ENCODE peak calls at places on chromosomes 13 and 19, in eight cellular contexts. I is fibroblast of lung; X is upper lobe of right lung; O is IMR-90; H is lower lobe of right lung; L is A549; N is testis; W is CD8-positive, alpha-beta T cell. P is an unnamed sample.

GRCh38 chr13:49444517-49445395 is 682 bp downstream of the SETDB2 start:
- DNase-seq in N (peak; percentile 69), W (peak; percentile 19), H (no peak), O (peak; percentile 68), X (no peak), L (no peak), I (peak; percentile 69), P (peak; percentile 61)

GRCh38 chr13:109517516-109517915 is 268.9 kb downstream of the IRS2 start:
- DNase-seq in N (no peak), I (peak; percentile 15), H (no peak), O (no peak), X (no peak), W (no peak), L (no peak), P (no peak)

GRCh38 chr13:77740097-77740496 is 42.6 kb downstream of the SLAIN1 start:
- DNase-seq in O (no peak), H (no peak), X (no peak), W (no peak), L (no peak), I (no peak), N (no peak), P (no peak)

GRCh38 chr13:104143760-104144406 is 1077.7 kb upstream of the SLC10A2 start:
- DNase-seq in W (no peak), N (no peak), L (no peak), O (no peak), X (no peak), I (no peak), H (no peak), P (no peak)

GRCh38 chr19:31118292-31118925 is 230.8 kb downstream of the TSHZ3 start:
- DNase-seq in O (no peak), W (no peak), H (peak; percentile 47), N (no peak), X (no peak), L (no peak), I (no peak), P (no peak)

GRCh38 chr13:68813397-68813796 is 1294.2 kb upstream of the ATXN8OS start:
- DNase-seq in L (no peak), N (no peak), I (no peak), X (no peak), O (no peak), W (no peak), H (no peak), P (no peak)

GRCh38 chr13:74073231-74073630 is 61.0 kb downstream of the KLF12 start:
- DNase-seq in H (no peak), O (no peak), L (no peak), X (no peak), W (no peak), I (no peak), N (no peak), P (no peak)

GRCh38 chr19:12052571-12053169 is at the start of gene ZNF878:
- DNase-seq in N (peak; percentile 95), O (peak; percentile 85), I (peak; percentile 78), L (no peak), W (peak; percentile 19), H (peak; percentile 93), X (peak; percentile 94), P (peak; percentile 66)

GRCh38 chr13:34722931-34723330 is 219.1 kb upstream of the NBEA start:
- DNase-seq in I (no peak), H (no peak), W (no peak), N (no peak), X (no peak), L (no peak), O (no peak), P (no peak)

GRCh38 chr19:17424743-17425365 is 5.0 kb downstream of the MVB12A start:
- DNase-seq in H (no peak), L (no peak), O (peak; percentile 23), X (no peak), N (peak; percentile 70), W (no peak), I (no peak), P (no peak)

GRCh38 chr19:11337080-11337479 is 2.4 kb downstream of the RAB3D start:
- DNase-seq in I (no peak), X (no peak), H (no peak), W (no peak), N (no peak), L (no peak), O (no peak), P (no peak)

GRCh38 chr19:35211545-35212230 is 16.9 kb downstream of the FAM187B start:
- DNase-seq in W (peak; percentile 78), L (no peak), X (peak; percentile 78), O (no peak), N (peak; percentile 49), H (peak; percentile 70), I (no peak), P (no peak)

GRCh38 chr13:70390064-70390463 is 281.8 kb upstream of the KLHL1 start:
- DNase-seq in H (no peak), I (no peak), X (no peak), O (no peak), W (no peak), N (no peak), L (no peak), P (no peak)

GRCh38 chr19:48806818-48807589 is 3.8 kb downstream of the BCAT2 start:
- DNase-seq in H (no peak), W (no peak), L (no peak), X (no peak), O (peak; percentile 39), I (peak; percentile 49), N (peak; percentile 75), P (no peak)

GRCh38 chr13:21243045-21243842 is 66.8 kb downstream of the MRPL57 start:
- DNase-seq in L (no peak), X (no peak), O (no peak), N (no peak), I (no peak), H (no peak), W (no peak), P (no peak)

GRCh38 chr13:93270769-93271753 is 44.5 kb downstream of the GPC6 start:
- DNase-seq in W (no peak), N (no peak), O (peak; percentile 44), L (no peak), I (no peak), H (no peak), X (no peak), P (no peak)

GRCh38 chr13:37914781-37915391 is 45.3 kb upstream of the TRPC4 start:
- DNase-seq in N (no peak), X (no peak), I (peak; percentile 10), L (no peak), W (no peak), O (peak; percentile 11), H (no peak), P (peak; percentile 72)

GRCh38 chr13:113877149-113877990 is 13.5 kb upstream of the GAS6 start:
- DNase-seq in L (no peak), I (no peak), N (no peak), W (no peak), X (no peak), O (no peak), H (no peak), P (no peak)

GRCh38 chr19:10074153-10074552 is 12.0 kb upstream of the SHFL start:
- DNase-seq in X (no peak), L (no peak), I (peak; percentile 41), N (no peak), O (peak; percentile 36), H (no peak), W (peak; percentile 34), P (peak; percentile 28)

DNA sequence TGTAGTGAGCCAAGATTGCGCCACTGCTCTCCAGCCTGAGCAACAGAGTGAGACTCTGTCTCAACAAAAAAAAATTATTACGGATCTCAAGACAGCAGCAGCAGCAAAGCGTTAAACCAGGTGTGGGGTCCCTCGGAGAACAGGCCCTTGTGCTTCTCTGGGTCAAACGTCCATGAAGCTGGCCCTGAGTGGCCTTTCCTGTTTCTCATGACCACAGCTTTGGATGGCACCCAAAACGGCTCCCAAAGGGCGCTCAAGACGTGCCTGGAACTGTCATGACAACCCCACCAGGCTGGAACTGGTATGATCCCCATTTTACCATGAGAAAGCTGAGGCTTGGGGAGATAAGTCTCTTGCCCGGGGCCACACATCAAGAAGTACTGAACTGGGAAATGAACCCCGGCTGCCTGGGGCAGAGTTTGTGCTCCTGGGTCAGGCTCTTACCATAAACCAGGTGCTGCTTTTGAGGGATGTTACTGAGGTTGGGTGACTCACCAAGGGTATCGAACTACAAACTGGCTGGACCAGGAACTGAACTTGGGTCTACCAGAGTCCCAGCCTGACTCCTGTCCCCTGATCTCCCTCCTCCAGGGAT is 11.6 kb upstream of the SAMD1 start:
- DNase-seq in X (no peak), W (no peak), L (no peak), N (no peak), H (no peak), O (no peak), I (no peak), P (no peak)
- H3K27ac ChIP-seq in X (no peak overlapping the region), W (no peak overlapping the region), L (no peak overlapping the region), N (no peak overlapping the region), H (no peak overlapping the region), O (no peak overlapping the region), I (no peak overlapping the region), P (no peak overlapping the region)

GRCh38 chr19:4399871-4400768 is at the start of gene SH3GL1:
- DNase-seq in N (peak; percentile 96), W (peak; percentile 94), I (peak; percentile 93), H (peak; percentile 95), L (peak; percentile 69), O (peak; percentile 88), X (peak; percentile 96), P (no peak)
- H3K4me1 ChIP-seq in N (peaks cover 32% of the 10 kb centered on the region), W (peaks cover 44% of the 10 kb centered on the region), I (peaks cover 10% of the 10 kb centered on the region), H (peaks cover 51% of the 10 kb centered on the region), L (peaks cover 26% of the 10 kb centered on the region), O (peaks cover 10% of the 10 kb centered on the region), X (peaks cover 47% of the 10 kb centered on the region), P (peaks cover 13% of the 10 kb centered on the region)

DNA sequence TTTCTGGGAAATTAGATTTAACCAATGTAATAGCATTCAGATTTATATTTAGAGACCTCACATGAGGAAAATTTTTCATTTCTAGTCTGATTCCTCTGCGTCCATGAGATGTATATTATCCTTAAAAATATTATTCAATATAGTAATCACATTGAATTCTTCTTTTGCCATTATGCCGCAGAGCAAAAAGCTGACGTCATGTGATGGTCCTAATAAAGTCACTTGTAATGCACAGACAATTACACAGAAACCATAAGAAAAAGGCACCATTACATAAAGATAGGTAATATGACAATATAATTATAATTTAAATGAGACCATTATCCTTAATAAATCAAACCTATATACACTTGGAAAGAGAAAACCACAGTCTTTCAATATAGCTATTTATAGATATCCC is 1021.5 kb downstream of the PCDH9 start:
- DNase-seq in H (no peak), N (no peak), I (no peak), L (no peak), X (no peak), W (no peak), O (no peak), P (no peak)
- H3K27ac ChIP-seq in H (no peak overlapping the region), N (no peak overlapping the region), I (no peak overlapping the region), L (no peak overlapping the region), X (no peak overlapping the region), W (no peak overlapping the region), O (no peak overlapping the region), P (no peak overlapping the region)

DNA sequence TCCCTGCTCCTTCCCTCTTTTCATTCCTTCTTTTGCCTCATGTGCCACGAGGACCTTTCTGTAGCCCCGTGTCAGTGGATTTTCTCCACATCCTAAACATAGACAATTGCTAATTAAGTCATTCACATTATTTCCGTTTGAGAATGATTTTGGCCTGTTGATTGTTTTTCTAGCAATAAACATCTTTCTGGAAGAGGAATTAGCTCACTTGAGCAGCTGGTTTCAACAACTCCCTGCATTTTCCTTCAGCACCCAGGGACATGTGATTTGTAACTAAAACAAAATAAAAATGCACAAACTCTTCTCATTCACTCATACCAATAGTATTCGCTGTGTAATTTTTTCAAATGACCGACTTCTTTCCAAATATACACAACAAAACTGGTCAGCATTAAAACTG is 40.6 kb downstream of the RAP2A start:
- DNase-seq in N (no peak), I (peak; percentile 44), L (no peak), H (no peak), X (no peak), W (no peak), O (peak; percentile 30), P (no peak)
- H3K4me1 ChIP-seq in N (no peaks in the 10 kb centered on the region), I (no peaks in the 10 kb centered on the region), L (no peaks in the 10 kb centered on the region), H (peaks cover 8% of the 10 kb centered on the region), X (no peaks in the 10 kb centered on the region), W (no peaks in the 10 kb centered on the region), O (peaks cover 9% of the 10 kb centered on the region), P (no peaks in the 10 kb centered on the region)

P was measured in foreskin keratinocyte.